ENCODE peak calls at places on chromosomes 16 and 17, in six cellular contexts. H is K562; F is cardiac muscle cell; Q is CD8-positive, alpha-beta T cell; D is HCT116; B is HFFc6. U is an unnamed sample.
A peak's percentile ranks its signal among the peaks of the same experiment; 100 is the strongest.

GRCh38 chr17:31085563-31085962 is 9.2 kb upstream of the NF1 start:
- DNase-seq in D (no peak), Q (no peak), F (no peak), H (no peak), B (peak; percentile 57), U (no peak)

GRCh38 chr17:40323731-40324650 is 15.0 kb downstream of the RARA start:
- DNase-seq in H (no peak), B (no peak), F (no peak), D (no peak), Q (no peak), U (no peak)

GRCh38 chr17:77371117-77371887 is 230.5 kb downstream of the SEC14L1 start:
- DNase-seq in Q (no peak), D (no peak), F (no peak), B (peak; percentile 59), H (no peak), U (no peak)

GRCh38 chr17:36008998-36009665 is 7.8 kb upstream of the CCL15 start:
- DNase-seq in Q (no peak), F (no peak), D (no peak), B (no peak), H (peak; percentile 72), U (no peak)

GRCh38 chr16:29290631-29291247 is 115.8 kb downstream of the NPIPB11 start:
- DNase-seq in B (peak; percentile 89), D (peak; percentile 81), Q (peak; percentile 36), H (peak; percentile 91), F (peak; percentile 84), U (no peak)

GRCh38 chr16:15988268-15989013 is 39.0 kb downstream of the ABCC1 start:
- DNase-seq in D (no peak), H (peak; percentile 66), F (peak; percentile 12), B (no peak), Q (no peak), U (no peak)

GRCh38 chr17:62986549-62986948 is 20.5 kb downstream of the TANC2 start:
- DNase-seq in F (no peak), H (no peak), Q (no peak), B (no peak), D (no peak), U (no peak)

GRCh38 chr16:23132921-23133532 is 16.2 kb downstream of the USP31 start:
- DNase-seq in H (no peak), B (no peak), Q (no peak), D (no peak), F (no peak), U (no peak)

GRCh38 chr17:81509687-81510523 is 2.7 kb downstream of the ACTG1 start:
- DNase-seq in Q (no peak), H (no peak), D (no peak), F (peak; percentile 49), B (no peak), U (no peak)

GRCh38 chr17:57425903-57426574 is 169.7 kb downstream of the MSI2 start:
- DNase-seq in H (no peak), D (no peak), Q (no peak), B (no peak), F (no peak), U (no peak)

GRCh38 chr17:4318596-4318995 is 47.9 kb downstream of the UBE2G1 start:
- DNase-seq in F (no peak), D (no peak), H (no peak), Q (no peak), B (no peak), U (no peak)

GRCh38 chr17:6713130-6713917 is at the start of gene SLC13A5:
- DNase-seq in B (no peak), D (no peak), F (peak; percentile 79), H (peak; percentile 49), Q (no peak), U (peak; percentile 72)

GRCh38 chr17:37648555-37648954 is 5.3 kb upstream of the DDX52 start:
- DNase-seq in Q (no peak), B (peak; percentile 71), D (no peak), H (no peak), F (no peak), U (no peak)

GRCh38 chr16:23597003-23597756 is 1.1 kb upstream of the NDUFAB1 start:
- DNase-seq in F (peak; percentile 16), H (peak; percentile 54), D (peak; percentile 50), B (peak; percentile 19), Q (no peak), U (no peak)

GRCh38 chr17:49843774-49844350 is 4.0 kb downstream of the TAC4 start:
- DNase-seq in H (peak; percentile 66), D (no peak), F (no peak), Q (no peak), B (no peak), U (no peak)

GRCh38 chr16:78227855-78228254 is 128.4 kb downstream of the WWOX start:
- DNase-seq in D (no peak), B (no peak), Q (no peak), F (peak; percentile 17), H (no peak), U (no peak)

GRCh38 chr16:28865722-28866453 is 2.2 kb downstream of the SH2B1 start:
- DNase-seq in F (no peak), H (no peak), B (no peak), D (no peak), Q (no peak), U (no peak)

GRCh38 chr17:77373298-77374169 is 232.8 kb downstream of the SEC14L1 start:
- DNase-seq in D (no peak), Q (no peak), F (no peak), H (no peak), B (peak; percentile 44), U (peak; percentile 26)

GRCh38 chr16:7216719-7217118 is 115.9 kb upstream of the RBFOX1 start:
- DNase-seq in Q (no peak), H (no peak), B (no peak), D (no peak), F (no peak), U (no peak)

GRCh38 chr17:68821860-68822693 is 133.1 kb downstream of the ABCA8 start:
- DNase-seq in B (peak; percentile 91), F (peak; percentile 67), Q (no peak), D (peak; percentile 97), H (no peak), U (no peak)

GRCh38 chr16:11329080-11329491 is 16.2 kb upstream of the RMI2 start:
- DNase-seq in Q (no peak), D (no peak), B (no peak), H (no peak), F (no peak), U (no peak)

GRCh38 chr17:42679001-42679491 is 2.3 kb upstream of the PLEKHH3 start:
- DNase-seq in D (no peak), H (peak; percentile 51), F (peak; percentile 78), B (no peak), Q (no peak), U (no peak)

GRCh38 chr17:2894782-2895181 is 98.5 kb downstream of the RAP1GAP2 start:
- DNase-seq in D (no peak), Q (no peak), B (no peak), H (no peak), F (no peak), U (no peak)

GRCh38 chr17:7175363-7175733 is 3.8 kb downstream of the ASGR1 start:
- DNase-seq in D (no peak), F (no peak), Q (no peak), B (no peak), H (no peak), U (no peak)

GRCh38 chr17:31266042-31266441 is 31.0 kb downstream of the OMG start:
- DNase-seq in H (no peak), Q (no peak), F (no peak), D (no peak), B (no peak), U (no peak)

GRCh38 chr17:48294989-48295892 is 134.8 kb downstream of the SKAP1 start:
- DNase-seq in B (no peak), H (no peak), D (no peak), Q (no peak), F (no peak), U (no peak)

GRCh38 chr16:50050802-50051201 is 15.0 kb upstream of the HEATR3 start:
- DNase-seq in D (no peak), F (no peak), H (no peak), Q (no peak), B (peak; percentile 19), U (no peak)

GRCh38 chr16:75263291-75263962 is 12.0 kb upstream of the BCAR1 start:
- DNase-seq in H (no peak), D (no peak), F (no peak), B (no peak), Q (no peak), U (no peak)

GRCh38 chr16:56787185-56787584 is 57.3 kb downstream of the NUP93 start:
- DNase-seq in B (no peak), D (no peak), F (peak; percentile 17), H (no peak), Q (no peak), U (no peak)

GRCh38 chr17:79028496-79029326 is 4.7 kb downstream of the C1QTNF1 start:
- DNase-seq in H (no peak), B (no peak), Q (no peak), D (no peak), F (no peak), U (no peak)

GRCh38 chr17:52885882-52886281 is 727.4 kb upstream of the CA10 start:
- DNase-seq in D (no peak), Q (no peak), B (no peak), F (no peak), H (no peak), U (no peak)

GRCh38 chr17:72097144-72097543 is 23.7 kb upstream of the SOX9 start:
- DNase-seq in H (no peak), F (no peak), Q (no peak), B (no peak), D (no peak), U (no peak)

GRCh38 chr17:76148015-76148326 is 6.9 kb upstream of the FOXJ1 start:
- DNase-seq in Q (no peak), H (no peak), B (no peak), F (no peak), D (no peak), U (no peak)
- TF ChIP-seq CTCF in Q (no peak), H (no peak), B (peak; percentile 42), F (no peak), D (peak; percentile 20), U (no peak)

GRCh38 chr16:3347586-3347985 is 8.1 kb upstream of the OR2C1 start:
- DNase-seq in B (no peak), Q (no peak), F (no peak), D (no peak), H (no peak), U (no peak)
- TF ChIP-seq CTCF in B (no peak), Q (no peak), F (no peak), D (no peak), H (no peak), U (no peak)

GRCh38 chr17:33562792-33563191 is 269.7 kb upstream of the ASIC2 start:
- DNase-seq in F (no peak), D (no peak), B (no peak), Q (no peak), H (no peak), U (no peak)
- TF ChIP-seq CTCF in F (no peak), D (no peak), B (no peak), Q (no peak), H (peak; percentile 33), U (no peak)

GRCh38 chr17:30062372-30062771 is 54.2 kb upstream of the NSRP1 start:
- DNase-seq in B (no peak), F (no peak), D (no peak), Q (no peak), H (no peak), U (no peak)
- TF ChIP-seq CTCF in B (no peak), F (no peak), D (no peak), Q (no peak), H (no peak), U (no peak)

GRCh38 chr16:81263470-81264200 is 25.1 kb downstream of the BCO1 start:
- DNase-seq in H (no peak), D (no peak), F (no peak), B (peak; percentile 7), Q (no peak), U (no peak)
- TF ChIP-seq CTCF in H (peak; percentile 29), D (no peak), F (peak; percentile 22), B (peak; percentile 47), Q (no peak), U (peak; percentile 9)

U was measured in progenitor cell of endocrine pancreas.